ENCODE peak calls at places on chromosomes 4 and X, in four cellular contexts. One of them, this sample, is unnamed.
A peak's percentile ranks its signal among the peaks of the same experiment; 100 is the strongest.

GRCh38 chrX:25968920-25969319 is 169.2 kb upstream of the MAGEB18 start:
- DNase-seq in H9: peak; percentile 64
- DNase-seq in neuronal stem cell: peak; percentile 17
- DNase-seq in mesenchymal stem cell: no peak
- DNase-seq in this sample: peak; percentile 4

GRCh38 chr4:8215001-8215427 is 15.9 kb downstream of the SH3TC1 start:
- DNase-seq in H9: no peak
- DNase-seq in neuronal stem cell: no peak
- DNase-seq in mesenchymal stem cell: peak; percentile 77
- DNase-seq in this sample: peak; percentile 66

GRCh38 chr4:63492515-63492914 is 916.7 kb downstream of the TECRL start:
- DNase-seq in H9: no peak
- DNase-seq in neuronal stem cell: no peak
- DNase-seq in mesenchymal stem cell: no peak
- DNase-seq in this sample: no peak

GRCh38 chr4:173494013-173494970 is 35.7 kb downstream of the HAND2 start:
- DNase-seq in H9: peak; percentile 88
- DNase-seq in neuronal stem cell: no peak
- DNase-seq in mesenchymal stem cell: peak; percentile 65
- DNase-seq in this sample: peak; percentile 77

GRCh38 chr4:27789768-27790167 is 929.1 kb downstream of the STIM2 start:
- DNase-seq in H9: no peak
- DNase-seq in neuronal stem cell: no peak
- DNase-seq in mesenchymal stem cell: peak; percentile 6
- DNase-seq in this sample: no peak

GRCh38 chr4:81052119-81053068 is 21.9 kb downstream of the BMP3 start:
- DNase-seq in H9: peak; percentile 67
- DNase-seq in neuronal stem cell: peak; percentile 84
- DNase-seq in mesenchymal stem cell: peak; percentile 64
- DNase-seq in this sample: peak; percentile 28

GRCh38 chr4:167210166-167210565 is 24.1 kb downstream of the SPOCK3 start:
- DNase-seq in H9: no peak
- DNase-seq in neuronal stem cell: no peak
- DNase-seq in mesenchymal stem cell: no peak
- DNase-seq in this sample: no peak

GRCh38 chr4:137266511-137266910 is 265.8 kb downstream of the PCDH18 start:
- DNase-seq in H9: no peak
- DNase-seq in neuronal stem cell: no peak
- DNase-seq in mesenchymal stem cell: no peak
- DNase-seq in this sample: no peak

GRCh38 chrX:11367609-11368430 is 74.6 kb downstream of the AMELX start:
- DNase-seq in H9: no peak
- DNase-seq in neuronal stem cell: no peak
- DNase-seq in mesenchymal stem cell: peak; percentile 63
- DNase-seq in this sample: no peak

GRCh38 chr4:52718123-52718522 is 33.1 kb downstream of the ERVMER34-1 start:
- DNase-seq in H9: no peak
- DNase-seq in neuronal stem cell: no peak
- DNase-seq in mesenchymal stem cell: peak; percentile 61
- DNase-seq in this sample: peak; percentile 34

GRCh38 chrX:10133980-10134676 is 22.6 kb upstream of the CLCN4 start:
- DNase-seq in H9: no peak
- DNase-seq in neuronal stem cell: no peak
- DNase-seq in mesenchymal stem cell: no peak
- DNase-seq in this sample: peak; percentile 47

GRCh38 chr4:80713409-80713808 is 317.1 kb upstream of the BMP3 start:
- DNase-seq in H9: no peak
- DNase-seq in neuronal stem cell: no peak
- DNase-seq in mesenchymal stem cell: no peak
- DNase-seq in this sample: no peak

GRCh38 chrX:48496660-48497059 is 12.1 kb upstream of the PORCN start:
- DNase-seq in H9: no peak
- DNase-seq in neuronal stem cell: no peak
- DNase-seq in mesenchymal stem cell: no peak
- DNase-seq in this sample: no peak

GRCh38 chr4:166252487-166253402 is 379.7 kb downstream of the TLL1 start:
- DNase-seq in H9: no peak
- DNase-seq in neuronal stem cell: peak; percentile 4
- DNase-seq in mesenchymal stem cell: peak; percentile 44
- DNase-seq in this sample: peak; percentile 18

GRCh38 chr4:168766537-168767316 is 243.3 kb downstream of the CBR4 start:
- DNase-seq in H9: no peak
- DNase-seq in neuronal stem cell: no peak
- DNase-seq in mesenchymal stem cell: peak; percentile 82
- DNase-seq in this sample: no peak

GRCh38 chrX:119190251-119190651 is 45.8 kb upstream of the PGRMC1 start:
- DNase-seq in H9: no peak
- DNase-seq in neuronal stem cell: no peak
- DNase-seq in mesenchymal stem cell: no peak
- DNase-seq in this sample: no peak

GRCh38 chrX:69556094-69557011 is 52.2 kb downstream of the NALF2 start:
- DNase-seq in H9: peak; percentile 88
- DNase-seq in neuronal stem cell: peak; percentile 31
- DNase-seq in mesenchymal stem cell: peak; percentile 5
- DNase-seq in this sample: peak; percentile 2

GRCh38 chrX:12494400-12495138 is 296.6 kb upstream of the PRPS2 start:
- DNase-seq in H9: no peak
- DNase-seq in neuronal stem cell: no peak
- DNase-seq in mesenchymal stem cell: no peak
- DNase-seq in this sample: peak; percentile 30

GRCh38 chrX:1464282-1465131 is 11.8 kb upstream of the ASMTL start:
- DNase-seq in H9: peak; percentile 18
- DNase-seq in neuronal stem cell: no peak
- DNase-seq in mesenchymal stem cell: no peak
- DNase-seq in this sample: no peak

GRCh38 chr4:97987019-97987648 is 156.1 kb downstream of the STPG2 start:
- DNase-seq in H9: no peak
- DNase-seq in neuronal stem cell: no peak
- DNase-seq in mesenchymal stem cell: peak; percentile 18
- DNase-seq in this sample: no peak

DNA sequence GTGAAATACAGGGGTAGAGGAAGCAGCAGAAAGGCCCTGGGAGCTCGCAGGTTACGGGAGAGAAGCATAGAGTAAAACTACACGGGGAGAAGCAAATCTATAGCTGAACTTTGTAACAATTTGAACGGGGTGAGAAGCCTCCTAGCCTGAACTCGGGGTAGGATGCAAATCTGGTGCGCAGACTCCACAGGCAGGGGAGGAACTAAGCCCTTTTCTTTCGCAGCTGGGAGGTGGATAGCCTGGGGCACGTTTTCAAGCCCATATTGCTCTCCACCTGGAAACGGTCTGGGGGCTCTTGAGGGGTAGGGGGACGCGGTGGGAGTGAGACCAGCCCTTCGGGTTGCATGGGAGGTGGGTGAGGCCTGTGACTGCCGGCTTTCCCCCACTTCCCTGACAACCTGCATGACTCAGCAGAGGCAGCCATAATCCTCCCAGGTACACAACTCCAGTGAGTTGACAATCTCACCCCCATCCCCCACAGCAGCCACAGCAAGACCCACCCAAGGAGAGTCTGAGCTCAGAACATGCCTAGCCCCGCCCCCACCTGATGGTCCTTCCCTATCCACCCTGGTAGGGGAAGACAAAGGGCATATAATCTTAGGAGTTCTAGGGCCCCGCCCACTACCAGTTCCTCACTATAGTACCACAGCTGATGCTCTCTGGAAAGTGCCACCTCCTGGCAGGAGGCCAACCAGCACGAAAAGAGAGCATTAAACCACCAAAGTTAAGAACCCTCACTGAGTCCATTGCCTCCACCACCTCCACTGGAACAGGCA is 29.9 kb downstream of the SOWAHB start:
- DNase-seq in H9: peak; percentile 84
- DNase-seq in neuronal stem cell: no peak
- DNase-seq in mesenchymal stem cell: no peak
- DNase-seq in this sample: no peak
- H2BK12ac ChIP-seq in H9: peak overlapping the region; percentile 62
- H2BK12ac ChIP-seq in neuronal stem cell: no peak overlapping the region
- H2BK12ac ChIP-seq in mesenchymal stem cell: no peak overlapping the region
- H2BK12ac ChIP-seq in this sample: peak overlapping the region; percentile 61

GRCh38 chrX:45799576-45799975 is 598.9 kb upstream of the DIPK2B start:
- DNase-seq in H9: no peak
- DNase-seq in neuronal stem cell: no peak
- DNase-seq in mesenchymal stem cell: no peak
- DNase-seq in this sample: no peak
- H3K14ac ChIP-seq in H9: no peak overlapping the region
- H3K14ac ChIP-seq in neuronal stem cell: no peak overlapping the region
- H3K14ac ChIP-seq in mesenchymal stem cell: no peak overlapping the region
- H3K14ac ChIP-seq in this sample: no peak overlapping the region

DNA sequence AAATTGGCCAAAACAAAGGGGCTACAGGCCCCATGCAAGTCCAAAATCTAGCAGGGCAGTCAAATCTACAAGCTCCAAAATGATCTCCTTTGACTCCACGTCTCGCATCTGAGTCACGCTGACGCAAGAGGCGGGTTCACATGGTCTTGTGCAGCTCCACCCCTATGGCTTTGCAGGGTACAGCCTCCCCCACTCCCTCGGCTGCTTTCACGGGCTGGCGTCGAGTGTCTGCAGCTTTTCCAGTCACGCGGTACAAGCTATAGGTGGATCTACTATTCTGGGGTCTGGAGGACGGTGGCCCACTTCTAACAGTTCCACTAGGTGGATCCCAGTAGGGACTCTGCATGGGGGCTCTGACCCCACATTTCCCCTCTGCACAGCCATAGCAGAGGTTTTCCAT is 99.2 kb upstream of the KCNIP4 start:
- DNase-seq in H9: no peak
- DNase-seq in neuronal stem cell: no peak
- DNase-seq in mesenchymal stem cell: no peak
- DNase-seq in this sample: no peak
- H3K27ac ChIP-seq in H9: no peak overlapping the region
- H3K27ac ChIP-seq in neuronal stem cell: no peak overlapping the region
- H3K27ac ChIP-seq in mesenchymal stem cell: no peak overlapping the region
- H3K27ac ChIP-seq in this sample: no peak overlapping the region

DNA sequence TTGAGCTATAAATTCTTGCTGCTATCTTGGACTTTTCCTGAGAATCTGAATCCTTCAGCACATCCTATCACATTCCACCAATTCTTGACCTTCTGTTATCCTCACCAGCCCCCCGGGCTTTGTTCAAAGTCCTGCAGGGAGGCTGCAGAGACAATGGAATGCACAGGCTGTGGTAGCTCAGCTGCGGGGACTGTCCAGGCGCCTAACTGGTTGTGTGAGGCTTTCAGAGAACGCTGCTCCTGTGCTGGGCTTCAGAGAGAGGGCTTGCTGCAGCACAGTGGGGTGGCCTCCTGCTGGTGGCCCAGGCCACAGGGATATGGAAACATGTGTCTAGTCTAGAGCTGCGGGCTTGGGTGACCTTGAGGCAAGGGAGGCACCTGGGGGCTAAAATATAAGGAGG is 196.4 kb upstream of the GATB start:
- DNase-seq in H9: peak; percentile 70
- DNase-seq in neuronal stem cell: peak; percentile 61
- DNase-seq in mesenchymal stem cell: peak; percentile 3
- DNase-seq in this sample: peak; percentile 42
- H2BK12ac ChIP-seq in H9: no peak overlapping the region
- H2BK12ac ChIP-seq in neuronal stem cell: no peak overlapping the region
- H2BK12ac ChIP-seq in mesenchymal stem cell: no peak overlapping the region
- H2BK12ac ChIP-seq in this sample: no peak overlapping the region

DNA sequence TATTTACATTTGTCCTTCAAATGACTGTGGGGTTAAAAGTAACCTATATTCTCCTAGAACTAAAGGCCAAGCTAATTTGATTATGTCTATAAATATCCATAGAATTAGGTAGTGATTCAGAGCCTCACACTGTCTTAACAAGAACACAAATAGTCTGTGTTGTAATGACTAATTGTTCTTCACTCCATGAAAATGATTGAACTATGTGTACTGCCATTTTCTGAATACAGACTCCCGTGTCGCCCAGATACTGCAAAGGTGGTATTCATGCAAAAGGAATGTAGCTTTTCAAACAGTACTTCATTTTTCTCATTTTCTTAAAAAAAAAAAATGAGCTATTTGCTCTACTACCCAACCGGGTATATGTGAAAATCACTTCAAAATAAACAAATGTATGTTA is 11.3 kb upstream of the PHKA2 start:
- DNase-seq in H9: no peak
- DNase-seq in neuronal stem cell: no peak
- DNase-seq in mesenchymal stem cell: peak; percentile 50
- DNase-seq in this sample: peak; percentile 86
- H3K14ac ChIP-seq in H9: no peak overlapping the region
- H3K14ac ChIP-seq in neuronal stem cell: no peak overlapping the region
- H3K14ac ChIP-seq in mesenchymal stem cell: no peak overlapping the region
- H3K14ac ChIP-seq in this sample: no peak overlapping the region

GRCh38 chrX:24151513-24151912 is 2.0 kb downstream of the ZFX start:
- DNase-seq in H9: no peak
- DNase-seq in neuronal stem cell: no peak
- DNase-seq in mesenchymal stem cell: no peak
- DNase-seq in this sample: no peak

GRCh38 chrX:24154490-24155034 is 5.0 kb downstream of the ZFX start:
- DNase-seq in H9: no peak
- DNase-seq in neuronal stem cell: no peak
- DNase-seq in mesenchymal stem cell: no peak
- DNase-seq in this sample: peak; percentile 53

GRCh38 chrX:24156177-24156576 is 6.6 kb downstream of the ZFX start:
- DNase-seq in H9: no peak
- DNase-seq in neuronal stem cell: no peak
- DNase-seq in mesenchymal stem cell: no peak
- DNase-seq in this sample: no peak

GRCh38 chrX:24153175-24153795 is 3.8 kb downstream of the ZFX start:
- DNase-seq in H9: peak; percentile 61
- DNase-seq in neuronal stem cell: no peak
- DNase-seq in mesenchymal stem cell: no peak
- DNase-seq in this sample: peak; percentile 50

DNA sequence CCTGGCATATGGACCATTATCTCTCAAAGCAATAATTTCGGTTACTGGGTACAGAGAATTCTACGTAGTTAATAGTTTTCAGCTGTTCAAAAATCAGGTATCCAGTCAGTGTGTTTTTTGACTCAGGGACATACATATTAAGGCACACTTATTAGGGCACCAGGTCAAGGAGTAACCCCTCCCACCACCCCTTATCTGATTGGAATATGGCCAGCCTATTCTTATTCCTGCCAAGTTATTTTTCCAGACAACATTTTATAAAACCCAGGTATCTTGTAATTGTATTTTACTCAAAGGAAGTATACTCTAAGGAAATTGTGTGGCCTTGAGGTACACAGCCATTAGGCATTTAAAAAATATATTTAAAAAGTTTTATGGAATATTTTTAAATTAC is 4.3 kb downstream of the ZFX start:
- DNase-seq in H9: no peak
- DNase-seq in neuronal stem cell: no peak
- DNase-seq in mesenchymal stem cell: no peak
- DNase-seq in this sample: no peak
- H3K27ac ChIP-seq in H9: no peak overlapping the region
- H3K27ac ChIP-seq in neuronal stem cell: no peak overlapping the region
- H3K27ac ChIP-seq in mesenchymal stem cell: no peak overlapping the region
- H3K27ac ChIP-seq in this sample: no peak overlapping the region

GRCh38 chr4:40310225-40310624 is 24.9 kb upstream of the CHRNA9 start:
- DNase-seq in H9: no peak
- DNase-seq in neuronal stem cell: no peak
- DNase-seq in mesenchymal stem cell: no peak
- DNase-seq in this sample: no peak
- H2BK12ac ChIP-seq in H9: no peak overlapping the region
- H2BK12ac ChIP-seq in neuronal stem cell: no peak overlapping the region
- H2BK12ac ChIP-seq in mesenchymal stem cell: no peak overlapping the region
- H2BK12ac ChIP-seq in this sample: no peak overlapping the region

GRCh38 chr4:121381148-121381462 is 287 bp upstream of the QRFPR start:
- DNase-seq in H9: no peak
- DNase-seq in neuronal stem cell: no peak
- DNase-seq in mesenchymal stem cell: no peak
- DNase-seq in this sample: no peak
- H3K14ac ChIP-seq in H9: peak overlapping the region; percentile 17
- H3K14ac ChIP-seq in neuronal stem cell: no peak overlapping the region
- H3K14ac ChIP-seq in mesenchymal stem cell: no peak overlapping the region
- H3K14ac ChIP-seq in this sample: no peak overlapping the region

GRCh38 chrX:153638436-153639176 is 8.4 kb upstream of the DUSP9 start:
- DNase-seq in H9: no peak
- DNase-seq in neuronal stem cell: no peak
- DNase-seq in mesenchymal stem cell: no peak
- DNase-seq in this sample: no peak
- H3K27ac ChIP-seq in H9: no peak overlapping the region
- H3K27ac ChIP-seq in neuronal stem cell: no peak overlapping the region
- H3K27ac ChIP-seq in mesenchymal stem cell: no peak overlapping the region
- H3K27ac ChIP-seq in this sample: no peak overlapping the region